ENCODE peak calls at places on chromosomes 16 and 17, in five cellular contexts. Z is heart left ventricle, A is GM12891, V is AG08395, N is progenitor cell of endocrine pancreas. F is an unnamed sample.

GRCh38 chr17:78140169-78141051 is 5.8 kb upstream of the C17orf99 start:
- DNase-seq in V (peak), A (peak), Z (peak), N (peak), F (peak)

GRCh38 chr17:29782917-29783316 is 147.1 kb downstream of the SSH2 start:
- DNase-seq in Z (no peak), N (no peak), A (no peak), V (no peak), F (no peak)

GRCh38 chr16:30458561-30459394 is 13.1 kb upstream of the SEPHS2 start:
- DNase-seq in A (peak), N (no peak), Z (peak), V (no peak), F (no peak)

GRCh38 chr17:596287-596686 is 118.4 kb downstream of the VPS53 start:
- DNase-seq in A (no peak), N (no peak), V (no peak), Z (peak), F (no peak)

GRCh38 chr17:82013341-82013740 is 9.3 kb downstream of the CENPX start:
- DNase-seq in A (no peak), Z (peak), N (no peak), V (peak), F (no peak)

GRCh38 chr16:4538067-4538385 is 547 bp downstream of the CDIP1 start:
- DNase-seq in N (no peak), V (no peak), A (no peak), Z (no peak), F (no peak)

GRCh38 chr17:29584452-29585079 is 4.9 kb downstream of the GIT1 start:
- DNase-seq in Z (peak), V (no peak), A (no peak), N (no peak), F (no peak)

GRCh38 chr17:42283241-42284019 is 4.9 kb upstream of the STAT5A start:
- DNase-seq in Z (no peak), V (no peak), A (no peak), N (no peak), F (no peak)

GRCh38 chr17:82496529-82497434 is 22.8 kb upstream of the FOXK2 start:
- DNase-seq in A (peak), V (peak), Z (peak), N (peak), F (peak)

GRCh38 chr16:57807252-57807967 is 5.1 kb upstream of the KIFC3 start:
- DNase-seq in N (no peak), A (no peak), Z (no peak), V (no peak), F (no peak)

GRCh38 chr16:30958164-30959083 is 870 bp downstream of the SETD1A start:
- DNase-seq in A (peak), V (no peak), Z (peak), N (peak), F (peak)

GRCh38 chr16:30722443-30722842 is 23.5 kb downstream of the SRCAP start:
- DNase-seq in N (no peak), V (no peak), Z (no peak), A (no peak), F (no peak)

GRCh38 chr17:511001-511690 is 158.5 kb upstream of the RPH3AL start:
- DNase-seq in N (no peak), Z (no peak), V (peak), A (no peak), F (peak)

GRCh38 chr16:70715860-70716357 is 30.1 kb upstream of the MTSS2 start:
- DNase-seq in Z (no peak), A (no peak), V (no peak), N (no peak), F (no peak)

GRCh38 chr16:10870137-10870776 is 6.7 kb upstream of the CIITA start:
- DNase-seq in V (no peak), Z (no peak), N (no peak), A (no peak), F (no peak)

GRCh38 chr16:74936902-74937560 is 47.9 kb downstream of the WDR59 start:
- DNase-seq in V (peak), A (peak), Z (no peak), N (no peak), F (peak)

GRCh38 chr17:38460082-38460715 is 31.9 kb downstream of the ARHGAP23 start:
- DNase-seq in Z (no peak), V (no peak), N (no peak), A (no peak), F (no peak)

GRCh38 chr17:39863918-39864746 is at the start of gene IKZF3:
- DNase-seq in A (no peak), Z (peak), V (peak), N (peak), F (no peak)

GRCh38 chr17:77817953-77818352 is 140.6 kb upstream of the TNRC6C start:
- DNase-seq in V (no peak), Z (no peak), N (no peak), A (no peak), F (no peak)

GRCh38 chr16:85235988-85236831 is 123.9 kb upstream of the CIBAR2 start:
- DNase-seq in A (peak), Z (no peak), V (peak), N (no peak), F (no peak)

GRCh38 chr16:22681551-22681880 is 132.4 kb upstream of the HS3ST2 start:
- DNase-seq in A (no peak), N (no peak), V (no peak), Z (no peak), F (no peak)

GRCh38 chr17:50027639-50028206 is 28.2 kb upstream of the ITGA3 start:
- DNase-seq in A (no peak), V (peak), Z (peak), N (no peak), F (peak)

GRCh38 chr16:15690296-15690695 is 40.3 kb downstream of the NDE1 start:
- DNase-seq in A (no peak), Z (no peak), N (no peak), V (no peak), F (peak)

GRCh38 chr16:15035163-15035729 is 20.6 kb downstream of the NTAN1 start:
- DNase-seq in N (no peak), A (no peak), Z (no peak), V (no peak), F (no peak)

GRCh38 chr17:36679815-36680467 is 78.6 kb downstream of the MRM1 start:
- DNase-seq in A (no peak), V (no peak), Z (no peak), N (no peak), F (no peak)

GRCh38 chr17:65564793-65565192 is 3.3 kb upstream of the AXIN2 start:
- DNase-seq in Z (peak), A (no peak), V (no peak), N (no peak), F (no peak)

GRCh38 chr17:72192409-72193192 is 71.8 kb downstream of the SOX9 start:
- DNase-seq in Z (peak), A (no peak), V (peak), N (no peak), F (peak)

GRCh38 chr17:50899559-50900319 is 33.6 kb upstream of the TOB1 start:
- DNase-seq in Z (no peak), N (no peak), A (no peak), V (no peak), F (no peak)

GRCh38 chr17:17681744-17682292 is 560 bp downstream of the RAI1 start:
- DNase-seq in V (peak), N (no peak), A (no peak), Z (peak), F (peak)

GRCh38 chr17:68378202-68379149 is 78.8 kb downstream of the WIPI1 start:
- DNase-seq in Z (peak), A (no peak), V (peak), N (no peak), F (peak)

GRCh38 chr17:6021011-6021400 is 49.2 kb upstream of the WSCD1 start:
- DNase-seq in N (no peak), Z (no peak), A (no peak), V (no peak), F (no peak)

GRCh38 chr17:6080711-6081430 is 10.7 kb downstream of the WSCD1 start:
- DNase-seq in A (no peak), N (no peak), V (no peak), Z (no peak), F (no peak)

GRCh38 chr17:74126179-74126900 is 77.1 kb upstream of the RPL38 start:
- DNase-seq in Z (no peak), A (no peak), V (no peak), N (no peak), F (no peak)

GRCh38 chr17:32350662-32351418 is 883 bp downstream of the ZNF207 start:
- DNase-seq in A (no peak), N (no peak), V (peak), Z (no peak), F (peak)

GRCh38 chr17:75507712-75508111 is 7.6 kb downstream of the CASKIN2 start:
- DNase-seq in N (no peak), V (no peak), Z (peak), A (no peak), F (no peak)

GRCh38 chr17:51947160-51947559 is 211.4 kb downstream of the CA10 start:
- DNase-seq in Z (no peak), V (no peak), A (no peak), N (no peak), F (no peak)

GRCh38 chr16:22693670-22694340 is 120.2 kb upstream of the HS3ST2 start:
- DNase-seq in Z (no peak), N (no peak), V (no peak), A (no peak), F (no peak)

GRCh38 chr17:74116087-74116717 is 87.3 kb upstream of the RPL38 start:
- DNase-seq in A (no peak), N (no peak), V (peak), Z (no peak), F (no peak)

GRCh38 chr17:72056727-72057290 is 64.0 kb upstream of the SOX9 start:
- DNase-seq in N (no peak), V (no peak), Z (no peak), A (no peak), F (no peak)

GRCh38 chr16:17379121-17379571 is 91.6 kb downstream of the XYLT1 start:
- DNase-seq in A (no peak), N (no peak), V (peak), Z (peak), F (no peak)

F was measured in HCEC 1CT.